ENCODE peak calls at places on chromosomes 11 and 22, in five cellular contexts. S is pancreas, R is lower leg skin, A is GM23248, V is endodermal cell. D is an unnamed sample.

GRCh38 chr22:46063861-46064235 is 86.5 kb upstream of the PPARA start:
- DNase-seq in R (peak; percentile 82), A (peak; percentile 65), V (peak; percentile 12), S (peak; percentile 31), D (no peak)

GRCh38 chr11:97687106-97687505 is 1297.3 kb downstream of the JRKL start:
- DNase-seq in A (no peak), R (no peak), S (no peak), V (no peak), D (no peak)

GRCh38 chr11:121460941-121461514 is 8.3 kb upstream of the SORL1-AS1 start:
- DNase-seq in V (no peak), S (no peak), A (no peak), R (peak; percentile 31), D (no peak)

GRCh38 chr11:17476317-17477083 is at the start of gene ABCC8:
- DNase-seq in V (peak; percentile 82), A (no peak), R (no peak), S (no peak), D (no peak)

GRCh38 chr11:62737196-62737595 is 8.9 kb downstream of the TTC9C start:
- DNase-seq in S (no peak), V (no peak), A (no peak), R (no peak), D (no peak)

GRCh38 chr22:17980013-17980510 is 44.3 kb downstream of the MICAL3 start:
- DNase-seq in A (no peak), S (no peak), R (no peak), V (no peak), D (no peak)

GRCh38 chr22:42294034-42294985 is 23.9 kb upstream of the TCF20 start:
- DNase-seq in A (peak; percentile 60), S (peak; percentile 54), R (no peak), V (peak; percentile 97), D (no peak)

GRCh38 chr11:61007971-61008896 is 36.8 kb downstream of the CD6 start:
- DNase-seq in A (no peak), V (peak; percentile 96), R (no peak), S (peak; percentile 44), D (no peak)

GRCh38 chr22:46500201-46500600 is 37.2 kb downstream of the CELSR1 start:
- DNase-seq in V (peak; percentile 96), S (no peak), A (no peak), R (no peak), D (no peak)

GRCh38 chr11:84522331-84522730 is 1104.8 kb downstream of the DLG2 start:
- DNase-seq in R (no peak), V (no peak), A (peak; percentile 66), S (no peak), D (no peak)

GRCh38 chr11:12556788-12557384 is 117.3 kb upstream of the TEAD1 start:
- DNase-seq in S (peak; percentile 68), V (peak; percentile 88), R (peak; percentile 89), A (peak; percentile 94), D (peak; percentile 73)

GRCh38 chr11:2536440-2536989 is 91.7 kb downstream of the KCNQ1 start:
- DNase-seq in A (no peak), S (no peak), V (peak; percentile 44), R (peak; percentile 78), D (no peak)

GRCh38 chr11:1936781-1937615 is 10.1 kb upstream of the MRPL23 start:
- DNase-seq in R (peak; percentile 86), V (no peak), A (no peak), S (no peak), D (no peak)

GRCh38 chr11:117464778-117465177 is 137.1 kb downstream of the CEP164 start:
- DNase-seq in S (no peak), V (no peak), R (no peak), A (no peak), D (no peak)

GRCh38 chr11:10387209-10388083 is 67.6 kb upstream of the AMPD3 start:
- DNase-seq in S (no peak), V (no peak), R (peak; percentile 93), A (peak; percentile 89), D (peak; percentile 83)

GRCh38 chr22:30426395-30427353 is 1.1 kb downstream of the MTFP1 start:
- DNase-seq in A (peak; percentile 92), V (peak; percentile 96), R (peak; percentile 95), S (peak; percentile 90), D (peak; percentile 86)

GRCh38 chr22:47419239-47419638 is 656.8 kb downstream of the TBC1D22A start:
- DNase-seq in R (no peak), S (no peak), V (no peak), A (no peak), D (no peak)

GRCh38 chr11:9250139-9250582 is 15.0 kb downstream of the DENND5A start:
- DNase-seq in S (no peak), V (no peak), R (no peak), A (no peak), D (no peak)

GRCh38 chr11:116334596-116334995 is 438.2 kb downstream of the BUD13 start:
- DNase-seq in R (peak; percentile 61), S (no peak), V (peak; percentile 33), A (no peak), D (peak; percentile 23)

GRCh38 chr11:30365793-30366517 is 43.1 kb downstream of the ARL14EP start:
- DNase-seq in S (no peak), A (no peak), R (no peak), V (no peak), D (no peak)

GRCh38 chr11:44840526-44840925 is 110.2 kb downstream of the TP53I11 start:
- DNase-seq in R (no peak), A (no peak), S (no peak), V (no peak), D (no peak)

GRCh38 chr22:44555597-44555996 is 57.6 kb upstream of the RTL6 start:
- DNase-seq in S (no peak), V (no peak), R (no peak), A (no peak), D (no peak)

GRCh38 chr11:75342966-75343870 is 8.2 kb downstream of the ARRB1 start:
- DNase-seq in S (peak; percentile 84), V (peak; percentile 87), A (peak; percentile 48), R (no peak), D (no peak)

GRCh38 chr11:59197990-59198389 is 14.7 kb downstream of the MPEG1 start:
- DNase-seq in R (no peak), A (peak; percentile 64), S (peak; percentile 61), V (no peak), D (peak; percentile 73)

GRCh38 chr11:70128435-70128906 is 50.4 kb downstream of the ANO1 start:
- DNase-seq in A (peak; percentile 66), R (no peak), V (peak; percentile 89), S (no peak), D (no peak)

GRCh38 chr22:24459911-24460310 is 32.5 kb downstream of the ADORA2A start:
- DNase-seq in S (no peak), A (no peak), R (no peak), V (peak; percentile 14), D (no peak)

GRCh38 chr11:12085371-12086251 is 24.8 kb upstream of the MICAL2 start:
- DNase-seq in A (peak; percentile 71), R (peak; percentile 79), V (no peak), S (no peak), D (no peak)

GRCh38 chr22:32603651-32604540 is 129.3 kb downstream of the FBXO7 start:
- DNase-seq in R (no peak), V (no peak), A (no peak), S (no peak), D (no peak)

GRCh38 chr11:130464289-130464812 is 15.9 kb downstream of the ADAMTS15 start:
- DNase-seq in S (no peak), A (no peak), V (no peak), R (no peak), D (no peak)

GRCh38 chr11:62497132-62497915 is 49.3 kb downstream of the AHNAK start:
- DNase-seq in V (peak; percentile 80), R (no peak), A (peak; percentile 87), S (no peak), D (no peak)

GRCh38 chr11:30346068-30346688 is 23.3 kb downstream of the ARL14EP start:
- DNase-seq in V (no peak), R (no peak), S (no peak), A (peak; percentile 74), D (no peak)